ENCODE peak calls at places on chromosomes 12 and 14, in nine cellular contexts. One of them, this sample, is unnamed.

GRCh38 chr12:105083551-105084105 is 630 bp downstream of the ALDH1L2 start:
- DNase-seq in SW480: no peak
- DNase-seq in hippocampal formation: peak
- DNase-seq in Daoy: peak
- DNase-seq in GM04504: peak
- DNase-seq in mesothelial cell of epicardium: no peak
- DNase-seq in activated CD4-positive, alpha-beta memory T cell treated with anti-CD3 and anti-CD28 coated beads, Interleukin-2, amount 10 ng/mL, durations not matched to agents 7 days and 5 days: no peak
- DNase-seq in ascending aorta: no peak
- DNase-seq in T47D: peak
- DNase-seq in this sample: no peak

GRCh38 chr12:87760943-87761342 is 268.3 kb downstream of the C12orf50 start:
- DNase-seq in T47D: peak
- DNase-seq in mesothelial cell of epicardium: no peak
- DNase-seq in activated CD4-positive, alpha-beta memory T cell treated with anti-CD3 and anti-CD28 coated beads, Interleukin-2, amount 10 ng/mL, durations not matched to agents 7 days and 5 days: no peak
- DNase-seq in SW480: no peak
- DNase-seq in hippocampal formation: no peak
- DNase-seq in GM04504: no peak
- DNase-seq in Daoy: no peak
- DNase-seq in ascending aorta: no peak
- DNase-seq in this sample: no peak

GRCh38 chr12:65163755-65164154 is 5.6 kb upstream of the LEMD3 start:
- DNase-seq in SW480: no peak
- DNase-seq in mesothelial cell of epicardium: no peak
- DNase-seq in ascending aorta: no peak
- DNase-seq in T47D: no peak
- DNase-seq in hippocampal formation: no peak
- DNase-seq in Daoy: no peak
- DNase-seq in activated CD4-positive, alpha-beta memory T cell treated with anti-CD3 and anti-CD28 coated beads, Interleukin-2, amount 10 ng/mL, durations not matched to agents 7 days and 5 days: no peak
- DNase-seq in GM04504: no peak
- DNase-seq in this sample: no peak

GRCh38 chr12:130451001-130451930 is 113.6 kb downstream of the PIWIL1 start:
- DNase-seq in activated CD4-positive, alpha-beta memory T cell treated with anti-CD3 and anti-CD28 coated beads, Interleukin-2, amount 10 ng/mL, durations not matched to agents 7 days and 5 days: no peak
- DNase-seq in T47D: no peak
- DNase-seq in mesothelial cell of epicardium: no peak
- DNase-seq in hippocampal formation: no peak
- DNase-seq in SW480: no peak
- DNase-seq in Daoy: no peak
- DNase-seq in GM04504: no peak
- DNase-seq in ascending aorta: no peak
- DNase-seq in this sample: no peak

GRCh38 chr12:116389990-116390655 is 112.6 kb upstream of the MED13L start:
- DNase-seq in T47D: peak
- DNase-seq in GM04504: peak
- DNase-seq in activated CD4-positive, alpha-beta memory T cell treated with anti-CD3 and anti-CD28 coated beads, Interleukin-2, amount 10 ng/mL, durations not matched to agents 7 days and 5 days: no peak
- DNase-seq in Daoy: peak
- DNase-seq in mesothelial cell of epicardium: no peak
- DNase-seq in ascending aorta: no peak
- DNase-seq in SW480: no peak
- DNase-seq in hippocampal formation: no peak
- DNase-seq in this sample: peak

GRCh38 chr12:83130178-83130577 is 443.5 kb downstream of the TMTC2 start:
- DNase-seq in mesothelial cell of epicardium: no peak
- DNase-seq in Daoy: no peak
- DNase-seq in T47D: no peak
- DNase-seq in hippocampal formation: no peak
- DNase-seq in GM04504: no peak
- DNase-seq in SW480: no peak
- DNase-seq in ascending aorta: no peak
- DNase-seq in activated CD4-positive, alpha-beta memory T cell treated with anti-CD3 and anti-CD28 coated beads, Interleukin-2, amount 10 ng/mL, durations not matched to agents 7 days and 5 days: no peak
- DNase-seq in this sample: no peak

GRCh38 chr12:62977419-62977818 is 42.5 kb upstream of the PPM1H start:
- DNase-seq in mesothelial cell of epicardium: no peak
- DNase-seq in hippocampal formation: no peak
- DNase-seq in activated CD4-positive, alpha-beta memory T cell treated with anti-CD3 and anti-CD28 coated beads, Interleukin-2, amount 10 ng/mL, durations not matched to agents 7 days and 5 days: no peak
- DNase-seq in ascending aorta: no peak
- DNase-seq in GM04504: peak
- DNase-seq in T47D: no peak
- DNase-seq in SW480: peak
- DNase-seq in Daoy: peak
- DNase-seq in this sample: peak

GRCh38 chr14:99035712-99036593 is 236.0 kb downstream of the BCL11B start:
- DNase-seq in mesothelial cell of epicardium: peak
- DNase-seq in SW480: peak
- DNase-seq in Daoy: peak
- DNase-seq in ascending aorta: peak
- DNase-seq in activated CD4-positive, alpha-beta memory T cell treated with anti-CD3 and anti-CD28 coated beads, Interleukin-2, amount 10 ng/mL, durations not matched to agents 7 days and 5 days: no peak
- DNase-seq in GM04504: peak
- DNase-seq in hippocampal formation: peak
- DNase-seq in T47D: peak
- DNase-seq in this sample: peak

GRCh38 chr12:104790296-104791125 is 167.6 kb downstream of the SLC41A2 start:
- DNase-seq in T47D: peak
- DNase-seq in Daoy: peak
- DNase-seq in hippocampal formation: no peak
- DNase-seq in GM04504: no peak
- DNase-seq in ascending aorta: no peak
- DNase-seq in activated CD4-positive, alpha-beta memory T cell treated with anti-CD3 and anti-CD28 coated beads, Interleukin-2, amount 10 ng/mL, durations not matched to agents 7 days and 5 days: peak
- DNase-seq in SW480: no peak
- DNase-seq in mesothelial cell of epicardium: no peak
- DNase-seq in this sample: no peak

GRCh38 chr14:106518054-106518943 is 991.9 kb downstream of the TMEM121 start:
- DNase-seq in hippocampal formation: no peak
- DNase-seq in ascending aorta: no peak
- DNase-seq in GM04504: no peak
- DNase-seq in Daoy: peak
- DNase-seq in SW480: peak
- DNase-seq in T47D: peak
- DNase-seq in activated CD4-positive, alpha-beta memory T cell treated with anti-CD3 and anti-CD28 coated beads, Interleukin-2, amount 10 ng/mL, durations not matched to agents 7 days and 5 days: peak
- DNase-seq in mesothelial cell of epicardium: no peak
- DNase-seq in this sample: no peak

GRCh38 chr12:112167728-112168525 is 42.6 kb downstream of the TRAFD1 start:
- DNase-seq in T47D: no peak
- DNase-seq in mesothelial cell of epicardium: no peak
- DNase-seq in hippocampal formation: no peak
- DNase-seq in activated CD4-positive, alpha-beta memory T cell treated with anti-CD3 and anti-CD28 coated beads, Interleukin-2, amount 10 ng/mL, durations not matched to agents 7 days and 5 days: no peak
- DNase-seq in Daoy: no peak
- DNase-seq in GM04504: no peak
- DNase-seq in SW480: no peak
- DNase-seq in ascending aorta: no peak
- DNase-seq in this sample: no peak

GRCh38 chr12:109988274-109988673 is 7.9 kb downstream of the GIT2 start:
- DNase-seq in T47D: no peak
- DNase-seq in hippocampal formation: no peak
- DNase-seq in GM04504: no peak
- DNase-seq in ascending aorta: no peak
- DNase-seq in mesothelial cell of epicardium: no peak
- DNase-seq in Daoy: no peak
- DNase-seq in SW480: no peak
- DNase-seq in activated CD4-positive, alpha-beta memory T cell treated with anti-CD3 and anti-CD28 coated beads, Interleukin-2, amount 10 ng/mL, durations not matched to agents 7 days and 5 days: no peak
- DNase-seq in this sample: no peak

GRCh38 chr12:83016226-83016835 is 329.6 kb downstream of the TMTC2 start:
- DNase-seq in ascending aorta: no peak
- DNase-seq in mesothelial cell of epicardium: no peak
- DNase-seq in SW480: no peak
- DNase-seq in T47D: no peak
- DNase-seq in Daoy: peak
- DNase-seq in hippocampal formation: no peak
- DNase-seq in activated CD4-positive, alpha-beta memory T cell treated with anti-CD3 and anti-CD28 coated beads, Interleukin-2, amount 10 ng/mL, durations not matched to agents 7 days and 5 days: no peak
- DNase-seq in GM04504: peak
- DNase-seq in this sample: peak

GRCh38 chr12:82300611-82301010 is 57.6 kb downstream of the CCDC59 start:
- DNase-seq in GM04504: no peak
- DNase-seq in hippocampal formation: no peak
- DNase-seq in activated CD4-positive, alpha-beta memory T cell treated with anti-CD3 and anti-CD28 coated beads, Interleukin-2, amount 10 ng/mL, durations not matched to agents 7 days and 5 days: no peak
- DNase-seq in T47D: no peak
- DNase-seq in SW480: no peak
- DNase-seq in mesothelial cell of epicardium: no peak
- DNase-seq in Daoy: no peak
- DNase-seq in ascending aorta: no peak
- DNase-seq in this sample: no peak

GRCh38 chr12:45886685-45887084 is 103.7 kb downstream of the SCAF11 start:
- DNase-seq in Daoy: no peak
- DNase-seq in ascending aorta: no peak
- DNase-seq in SW480: no peak
- DNase-seq in activated CD4-positive, alpha-beta memory T cell treated with anti-CD3 and anti-CD28 coated beads, Interleukin-2, amount 10 ng/mL, durations not matched to agents 7 days and 5 days: no peak
- DNase-seq in T47D: no peak
- DNase-seq in hippocampal formation: no peak
- DNase-seq in GM04504: no peak
- DNase-seq in mesothelial cell of epicardium: no peak
- DNase-seq in this sample: no peak

GRCh38 chr12:72622556-72622955 is 350.4 kb downstream of the TRHDE start:
- DNase-seq in SW480: no peak
- DNase-seq in ascending aorta: no peak
- DNase-seq in GM04504: no peak
- DNase-seq in mesothelial cell of epicardium: no peak
- DNase-seq in Daoy: no peak
- DNase-seq in hippocampal formation: no peak
- DNase-seq in activated CD4-positive, alpha-beta memory T cell treated with anti-CD3 and anti-CD28 coated beads, Interleukin-2, amount 10 ng/mL, durations not matched to agents 7 days and 5 days: no peak
- DNase-seq in T47D: no peak
- DNase-seq in this sample: no peak

This sample was measured in A172.